ENCODE peak calls at places on chromosomes 13 and 19, in four cellular contexts. Z is BE2C, F is IMR-90, B is HCT116. X is an unnamed sample.

GRCh38 chr19:36113895-36114762 is 546 bp downstream of the POLR2I start:
- DNase-seq in Z (no peak), B (no peak), F (peak), X (no peak)

GRCh38 chr19:397321-397720 is 11.6 kb downstream of the C2CD4C start:
- DNase-seq in F (no peak), Z (no peak), B (no peak), X (no peak)

GRCh38 chr13:44211753-44212152 is 161.9 kb upstream of the SERP2 start:
- DNase-seq in B (no peak), F (no peak), Z (no peak), X (no peak)

GRCh38 chr13:39586956-39587605 is 15.9 kb downstream of the LHFPL6 start:
- DNase-seq in F (no peak), Z (no peak), B (no peak), X (no peak)

GRCh38 chr19:48982280-48982679 is 10.8 kb downstream of the GYS1 start:
- DNase-seq in Z (no peak), B (no peak), F (no peak), X (no peak)

GRCh38 chr19:45817725-45818301 is 2.7 kb upstream of the RSPH6A start:
- DNase-seq in B (no peak), F (no peak), Z (peak), X (peak)

GRCh38 chr19:7691497-7691896 is 10.4 kb downstream of the FCER2 start:
- DNase-seq in Z (no peak), F (no peak), B (no peak), X (no peak)

GRCh38 chr13:94662274-94662945 is 49.9 kb downstream of the SOX21 start:
- DNase-seq in Z (no peak), F (no peak), B (no peak), X (no peak)

GRCh38 chr13:96984061-96984508 is 10.2 kb downstream of the OXGR1 start:
- DNase-seq in Z (peak), F (no peak), B (no peak), X (no peak)

GRCh38 chr19:2016041-2016807 is 710 bp upstream of the BTBD2 start:
- DNase-seq in Z (peak), F (peak), B (peak), X (no peak)

GRCh38 chr13:35994131-35994966 is 136.8 kb downstream of the DCLK1 start:
- DNase-seq in F (peak), Z (peak), B (no peak), X (no peak)

GRCh38 chr19:38287604-38288003 is 16.4 kb upstream of the C19orf33 start:
- DNase-seq in F (no peak), B (no peak), Z (no peak), X (no peak)

GRCh38 chr13:49341941-49342340 is 94.2 kb downstream of the CDADC1 start:
- DNase-seq in B (no peak), F (no peak), Z (no peak), X (no peak)

GRCh38 chr19:22882797-22883196 is 50.7 kb downstream of the ZNF723 start:
- DNase-seq in F (peak), Z (no peak), B (peak), X (no peak)

DNA sequence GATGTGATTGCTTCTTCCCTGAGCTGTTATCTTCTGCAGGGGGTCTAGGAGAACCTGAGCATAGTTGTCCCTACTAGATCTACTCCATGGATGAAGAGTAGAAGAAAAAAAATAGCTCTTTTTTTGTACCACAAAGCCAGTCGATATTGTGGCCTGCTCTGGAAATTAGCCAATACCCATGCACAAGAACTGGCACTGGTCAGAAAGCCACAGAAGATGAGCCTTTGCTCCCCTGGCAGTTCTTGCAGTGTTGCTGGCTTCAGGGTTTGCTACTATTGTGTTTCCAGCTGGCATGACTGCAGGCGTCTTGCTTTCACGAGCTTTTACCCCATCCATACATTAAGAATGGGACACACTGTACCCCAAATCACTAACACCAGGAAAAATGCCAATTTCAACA is 547.7 kb upstream of the KLF12 start:
- DNase-seq in B (no peak), Z (no peak), F (no peak), X (no peak)
- TF ChIP-seq CTCF in B (no peak), Z (no peak), F (no peak), X (no peak)

DNA sequence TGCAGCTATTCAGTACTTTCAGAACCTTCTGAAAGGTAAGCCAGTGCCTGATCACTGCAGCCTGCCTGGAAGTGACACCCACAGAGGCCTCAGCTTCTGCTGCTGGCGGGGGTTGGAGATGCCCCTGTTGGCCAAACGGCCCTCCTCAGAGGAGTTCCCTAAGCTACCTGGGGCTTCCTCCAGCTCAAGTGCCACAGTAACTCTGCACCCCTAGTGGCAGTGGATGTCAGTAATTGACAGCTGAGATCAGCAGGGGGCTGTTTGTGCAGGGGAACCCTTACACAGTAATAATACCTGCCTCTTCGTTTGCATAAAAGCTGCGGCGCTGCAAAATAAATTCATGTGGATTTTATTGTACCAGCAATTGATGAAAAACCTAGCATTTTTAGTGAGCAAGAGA is 28.9 kb downstream of the TDRD12 start:
- DNase-seq in B (no peak), Z (no peak), F (no peak), X (no peak)
- TF ChIP-seq CTCF in B (peak), Z (peak), F (no peak), X (no peak)

DNA sequence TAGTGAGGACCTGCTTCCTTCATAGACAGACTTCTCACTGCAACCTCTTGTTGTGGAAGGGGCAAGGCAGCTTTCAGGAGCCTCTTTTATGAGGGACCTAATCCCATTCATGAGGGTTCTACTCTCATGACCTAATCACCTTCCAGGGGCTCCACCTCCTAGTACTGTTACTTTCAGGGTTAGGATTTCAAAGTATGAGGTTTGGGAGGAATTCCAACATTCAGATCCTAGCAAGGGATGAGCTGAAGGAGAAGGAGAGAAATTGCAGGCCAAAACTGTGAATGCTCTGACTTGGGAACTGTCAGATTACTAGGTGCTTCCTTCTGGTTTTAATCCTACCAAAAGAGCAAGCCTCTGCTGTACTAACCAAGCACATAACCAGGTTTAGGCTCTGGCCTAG is 87.8 kb downstream of the LMO7 start:
- DNase-seq in F (no peak), B (no peak), Z (no peak), X (no peak)
- TF ChIP-seq CTCF in F (no peak), B (no peak), Z (no peak), X (no peak)

GRCh38 chr19:18833849-18834643 is 2.3 kb downstream of the UPF1 start:
- DNase-seq in Z (no peak), F (no peak), B (no peak), X (no peak)

GRCh38 chr19:18831524-18832330 is at the start of gene UPF1:
- DNase-seq in F (peak), B (peak), Z (peak), X (peak)

GRCh38 chr19:18830488-18830887 is 1.3 kb upstream of the UPF1 start:
- DNase-seq in Z (no peak), B (no peak), F (no peak), X (no peak)

GRCh38 chr19:18833141-18833476 is 1.4 kb downstream of the UPF1 start:
- DNase-seq in F (no peak), Z (no peak), B (no peak), X (no peak)

GRCh38 chr19:18832331-18833140 is 777 bp downstream of the UPF1 start:
- DNase-seq in B (no peak), Z (no peak), F (no peak), X (no peak)
- TF ChIP-seq CTCF in B (peak), Z (peak), F (peak), X (no peak)

GRCh38 chr19:29260477-29261317 is 47.7 kb upstream of the UQCRFS1 start:
- DNase-seq in B (peak), Z (peak), F (peak), X (no peak)
- TF ChIP-seq CTCF in B (peak), Z (peak), F (peak), X (peak)

GRCh38 chr19:16541526-16542044 is 652 bp downstream of the CHERP start:
- DNase-seq in F (peak), B (no peak), Z (no peak), X (no peak)

GRCh38 chr19:16544468-16545231 is 2.4 kb upstream of the CHERP start:
- DNase-seq in F (no peak), B (no peak), Z (no peak), X (no peak)

GRCh38 chr19:16540948-16541347 is 1.3 kb downstream of the CHERP start:
- DNase-seq in B (no peak), Z (no peak), F (no peak), X (no peak)

GRCh38 chr19:16542894-16543498 is 759 bp upstream of the CHERP start:
- DNase-seq in B (no peak), Z (no peak), F (no peak), X (no peak)

GRCh38 chr19:16542045-16542893 is at the start of gene CHERP:
- DNase-seq in Z (peak), F (peak), B (peak), X (peak)
- TF ChIP-seq CTCF in Z (no peak), F (no peak), B (no peak), X (no peak)

GRCh38 chr19:31676271-31677004 is 327.2 kb upstream of the TSHZ3 start:
- DNase-seq in B (no peak), F (no peak), Z (no peak), X (no peak)
- TF ChIP-seq CTCF in B (no peak), F (no peak), Z (peak), X (no peak)

GRCh38 chr13:27449081-27449603 is 1.2 kb downstream of the MTIF3 start:
- DNase-seq in Z (no peak), B (no peak), F (no peak), X (no peak)

GRCh38 chr13:27448308-27448707 is 2.1 kb downstream of the MTIF3 start:
- DNase-seq in F (no peak), Z (no peak), B (no peak), X (no peak)

GRCh38 chr13:27449936-27450828 is at the start of gene MTIF3:
- DNase-seq in F (peak), B (peak), Z (peak), X (peak)

GRCh38 chr13:27446986-27447583 is 3.3 kb downstream of the MTIF3 start:
- DNase-seq in F (no peak), B (no peak), Z (no peak), X (no peak)

DNA sequence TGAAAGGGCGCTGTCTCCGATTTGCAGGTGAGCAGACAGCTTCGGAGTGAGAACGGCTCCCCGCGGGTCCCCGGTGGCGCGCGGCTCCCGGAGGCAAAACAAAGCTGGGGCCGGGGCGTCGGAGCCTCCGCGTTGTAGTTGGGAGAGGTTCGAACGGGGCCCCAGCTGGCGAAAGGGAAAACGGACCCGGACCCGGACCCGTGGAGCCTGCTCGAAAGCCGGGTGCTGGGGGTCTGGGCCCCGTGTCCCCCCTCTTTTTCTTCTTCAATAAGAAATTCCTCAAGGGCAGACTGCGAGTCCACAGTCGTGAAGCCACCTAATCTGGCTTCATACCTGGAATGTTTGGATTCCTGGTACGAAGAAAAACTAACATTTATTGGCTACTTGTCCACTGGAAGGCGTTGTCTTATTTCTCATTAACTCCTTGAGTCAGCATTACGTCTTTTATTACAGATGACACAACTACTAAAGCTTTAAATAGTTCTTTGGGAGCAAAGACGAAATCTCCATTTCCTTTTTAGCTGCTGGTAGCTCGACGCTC is 627 bp upstream of the MTIF3 start:
- DNase-seq in F (peak), B (peak), Z (peak), X (no peak)
- TF ChIP-seq CTCF in F (no peak), B (no peak), Z (no peak), X (peak)

DNA sequence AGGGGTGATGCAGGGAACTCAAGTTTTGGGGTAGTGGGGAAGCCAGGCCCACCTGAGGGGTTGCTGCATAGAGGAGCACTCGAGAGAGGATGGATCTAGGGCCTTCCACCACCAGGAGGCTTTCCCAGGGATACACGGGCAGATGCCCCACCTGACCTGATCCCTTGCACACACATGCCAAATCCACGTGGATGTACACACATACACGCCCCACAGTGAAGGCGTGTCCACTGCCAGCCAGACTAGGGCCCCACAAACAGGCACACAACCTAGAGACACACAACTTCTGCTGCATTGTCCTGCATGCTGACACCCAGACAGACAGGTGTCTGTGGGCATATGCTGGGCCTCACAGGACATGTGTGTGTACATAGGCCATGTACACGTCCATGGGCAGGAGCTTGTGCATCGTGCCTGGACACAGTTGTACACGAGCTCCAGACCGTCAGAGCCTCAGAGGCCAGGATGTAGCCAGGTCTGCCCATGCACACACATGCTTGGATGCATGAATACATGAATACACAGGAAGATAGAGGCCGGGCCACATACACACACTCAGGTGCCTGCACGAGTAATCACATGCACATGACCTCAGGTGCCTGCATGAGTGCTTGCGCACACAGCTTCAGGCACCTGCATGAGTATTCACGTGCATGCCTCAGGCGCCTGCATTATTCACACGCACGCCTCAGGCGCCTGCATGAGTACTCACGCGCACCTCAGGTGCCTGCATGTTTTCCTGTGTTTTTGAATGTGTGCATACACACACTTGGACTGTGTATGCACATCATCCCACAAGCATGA is 8.9 kb downstream of the CCDC97 start:
- DNase-seq in B (no peak), Z (no peak), F (no peak), X (no peak)
- TF ChIP-seq CTCF in B (no peak), Z (no peak), F (no peak), X (no peak)